ENCODE peak calls at places on chromosome 17, in nine cellular contexts. One of them, this sample, is unnamed.

GRCh38 chr17:6279659-6280058 is 155.3 kb downstream of the AIPL1 start:
- DNase-seq in GM12878: no peak
- DNase-seq in SK-N-SH: no peak
- DNase-seq in neuronal stem cell: no peak
- DNase-seq in fibroblast of lung: no peak
- DNase-seq in HCT116: peak
- DNase-seq in mesenchymal stem cell: no peak
- DNase-seq in endodermal cell: peak
- DNase-seq in SK-N-MC: no peak
- DNase-seq in this sample: peak

GRCh38 chr17:58956997-58957724 is 149.5 kb downstream of the TRIM37 start:
- DNase-seq in mesenchymal stem cell: no peak
- DNase-seq in SK-N-MC: no peak
- DNase-seq in GM12878: no peak
- DNase-seq in HCT116: peak
- DNase-seq in neuronal stem cell: no peak
- DNase-seq in SK-N-SH: no peak
- DNase-seq in endodermal cell: no peak
- DNase-seq in fibroblast of lung: peak
- DNase-seq in this sample: no peak

GRCh38 chr17:34652001-34652400 is 72.6 kb downstream of the TMEM132E start:
- DNase-seq in mesenchymal stem cell: no peak
- DNase-seq in fibroblast of lung: no peak
- DNase-seq in SK-N-MC: no peak
- DNase-seq in SK-N-SH: no peak
- DNase-seq in endodermal cell: peak
- DNase-seq in neuronal stem cell: no peak
- DNase-seq in GM12878: no peak
- DNase-seq in HCT116: no peak
- DNase-seq in this sample: no peak

GRCh38 chr17:13074026-13074425 is 56.2 kb upstream of the ELAC2 start:
- DNase-seq in endodermal cell: no peak
- DNase-seq in GM12878: no peak
- DNase-seq in SK-N-MC: no peak
- DNase-seq in neuronal stem cell: no peak
- DNase-seq in fibroblast of lung: peak
- DNase-seq in HCT116: peak
- DNase-seq in SK-N-SH: no peak
- DNase-seq in mesenchymal stem cell: peak
- DNase-seq in this sample: no peak

GRCh38 chr17:56478836-56479447 is 114.6 kb upstream of the NOG start:
- DNase-seq in mesenchymal stem cell: peak
- DNase-seq in endodermal cell: peak
- DNase-seq in SK-N-MC: no peak
- DNase-seq in SK-N-SH: peak
- DNase-seq in HCT116: peak
- DNase-seq in GM12878: no peak
- DNase-seq in neuronal stem cell: peak
- DNase-seq in fibroblast of lung: peak
- DNase-seq in this sample: peak

GRCh38 chr17:77107506-77108433 is 33.0 kb upstream of the SEC14L1 start:
- DNase-seq in endodermal cell: no peak
- DNase-seq in SK-N-SH: no peak
- DNase-seq in neuronal stem cell: no peak
- DNase-seq in SK-N-MC: no peak
- DNase-seq in fibroblast of lung: no peak
- DNase-seq in mesenchymal stem cell: peak
- DNase-seq in HCT116: no peak
- DNase-seq in GM12878: peak
- DNase-seq in this sample: no peak

GRCh38 chr17:59547131-59547915 is 18.1 kb upstream of the DHX40 start:
- DNase-seq in mesenchymal stem cell: peak
- DNase-seq in HCT116: no peak
- DNase-seq in fibroblast of lung: no peak
- DNase-seq in SK-N-SH: peak
- DNase-seq in SK-N-MC: peak
- DNase-seq in endodermal cell: no peak
- DNase-seq in neuronal stem cell: no peak
- DNase-seq in GM12878: no peak
- DNase-seq in this sample: no peak

GRCh38 chr17:35879748-35880654 is at the start of gene CCL5:
- DNase-seq in fibroblast of lung: no peak
- DNase-seq in HCT116: no peak
- DNase-seq in endodermal cell: no peak
- DNase-seq in mesenchymal stem cell: no peak
- DNase-seq in SK-N-MC: no peak
- DNase-seq in GM12878: peak
- DNase-seq in SK-N-SH: no peak
- DNase-seq in neuronal stem cell: no peak
- DNase-seq in this sample: no peak

GRCh38 chr17:57892820-57893595 is 43.2 kb upstream of the MRPS23 start:
- DNase-seq in fibroblast of lung: peak
- DNase-seq in HCT116: peak
- DNase-seq in GM12878: no peak
- DNase-seq in SK-N-MC: no peak
- DNase-seq in mesenchymal stem cell: peak
- DNase-seq in neuronal stem cell: peak
- DNase-seq in SK-N-SH: no peak
- DNase-seq in endodermal cell: peak
- DNase-seq in this sample: peak

DNA sequence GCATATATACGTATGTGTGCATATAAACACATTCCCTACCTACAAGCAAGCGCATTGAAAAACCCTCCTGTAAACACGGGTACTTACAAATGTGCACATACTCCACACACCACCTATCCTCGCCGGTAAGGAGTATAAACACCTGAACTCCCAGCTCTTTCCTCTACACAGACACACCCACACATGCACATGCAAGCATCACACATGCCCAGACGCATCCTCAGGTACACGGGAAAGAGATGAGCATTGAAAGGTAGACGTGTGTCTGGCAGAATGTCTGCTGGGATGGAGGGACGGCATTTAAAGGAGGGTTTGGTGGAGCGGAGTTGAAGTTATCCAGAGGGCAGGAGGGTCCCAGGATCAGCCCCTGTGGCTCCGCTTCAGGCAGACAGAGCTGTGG is 4.7 kb upstream of the SMTNL2 start:
- DNase-seq in SK-N-SH: no peak
- DNase-seq in SK-N-MC: no peak
- DNase-seq in HCT116: no peak
- DNase-seq in mesenchymal stem cell: no peak
- DNase-seq in GM12878: no peak
- DNase-seq in endodermal cell: no peak
- DNase-seq in fibroblast of lung: no peak
- DNase-seq in neuronal stem cell: no peak
- DNase-seq in this sample: no peak
- H3K9ac ChIP-seq in SK-N-SH: no peak
- H3K9ac ChIP-seq in SK-N-MC: no peak
- H3K9ac ChIP-seq in HCT116: no peak
- H3K9ac ChIP-seq in mesenchymal stem cell: no peak
- H3K9ac ChIP-seq in GM12878: no peak
- H3K9ac ChIP-seq in endodermal cell: no peak
- H3K9ac ChIP-seq in fibroblast of lung: no peak
- H3K9ac ChIP-seq in neuronal stem cell: peak
- H3K9ac ChIP-seq in this sample: no peak

DNA sequence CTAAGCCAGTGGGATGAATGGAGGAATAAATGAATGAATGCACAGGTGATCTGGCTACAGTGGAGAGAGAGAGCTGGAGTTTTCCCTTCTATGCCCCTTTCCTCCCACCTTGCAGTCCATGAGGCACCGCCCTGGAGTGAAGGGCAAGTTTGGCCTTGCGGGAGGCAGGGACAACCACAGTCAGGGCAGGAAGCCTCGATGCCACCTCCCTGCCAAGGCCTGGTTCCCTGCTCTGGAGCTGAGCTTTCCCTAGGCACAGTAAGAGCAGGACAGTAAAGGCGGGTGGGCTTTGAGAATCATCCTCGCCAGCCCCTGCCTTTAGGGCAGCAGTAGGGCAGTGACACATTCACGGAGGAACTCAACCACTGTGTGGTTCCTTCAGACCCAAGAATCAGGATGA is 72.6 kb downstream of the RBFOX3 start:
- DNase-seq in mesenchymal stem cell: no peak
- DNase-seq in SK-N-SH: no peak
- DNase-seq in SK-N-MC: no peak
- DNase-seq in endodermal cell: no peak
- DNase-seq in GM12878: no peak
- DNase-seq in neuronal stem cell: no peak
- DNase-seq in fibroblast of lung: no peak
- DNase-seq in HCT116: no peak
- DNase-seq in this sample: no peak
- H3K9ac ChIP-seq in mesenchymal stem cell: no peak
- H3K9ac ChIP-seq in SK-N-SH: no peak
- H3K9ac ChIP-seq in SK-N-MC: no peak
- H3K9ac ChIP-seq in endodermal cell: no peak
- H3K9ac ChIP-seq in GM12878: no peak
- H3K9ac ChIP-seq in neuronal stem cell: peak
- H3K9ac ChIP-seq in fibroblast of lung: no peak
- H3K9ac ChIP-seq in HCT116: no peak
- H3K9ac ChIP-seq in this sample: no peak

GRCh38 chr17:78268960-78269892 is 37.8 kb downstream of the TMEM235 start:
- DNase-seq in endodermal cell: peak
- DNase-seq in SK-N-SH: peak
- DNase-seq in HCT116: no peak
- DNase-seq in GM12878: no peak
- DNase-seq in SK-N-MC: peak
- DNase-seq in neuronal stem cell: no peak
- DNase-seq in mesenchymal stem cell: peak
- DNase-seq in fibroblast of lung: peak
- DNase-seq in this sample: peak
- H3K9ac ChIP-seq in endodermal cell: peak
- H3K9ac ChIP-seq in SK-N-SH: no peak
- H3K9ac ChIP-seq in HCT116: no peak
- H3K9ac ChIP-seq in GM12878: no peak
- H3K9ac ChIP-seq in SK-N-MC: peak
- H3K9ac ChIP-seq in neuronal stem cell: peak
- H3K9ac ChIP-seq in mesenchymal stem cell: no peak
- H3K9ac ChIP-seq in fibroblast of lung: no peak
- H3K9ac ChIP-seq in this sample: no peak

DNA sequence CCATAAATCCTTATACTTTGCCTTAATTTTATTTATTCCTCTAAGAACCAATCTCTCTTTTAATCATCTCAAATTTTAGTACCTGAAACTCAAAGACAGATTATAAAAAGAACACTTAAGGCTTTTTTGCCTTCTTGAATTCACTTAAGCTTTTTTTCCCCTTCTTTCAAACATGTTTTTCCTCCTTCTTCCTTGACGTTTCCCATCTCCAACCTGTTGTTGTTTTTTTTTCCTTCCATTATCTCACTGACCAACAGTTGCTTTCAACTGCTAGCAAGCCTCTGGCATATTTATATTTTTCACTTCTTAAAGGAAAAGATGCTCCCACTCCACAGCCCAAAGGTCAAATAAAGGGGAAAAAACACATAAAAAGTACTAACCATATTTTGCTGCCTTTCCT is 32.2 kb downstream of the SPOP start:
- DNase-seq in fibroblast of lung: no peak
- DNase-seq in SK-N-MC: no peak
- DNase-seq in neuronal stem cell: no peak
- DNase-seq in HCT116: no peak
- DNase-seq in SK-N-SH: no peak
- DNase-seq in mesenchymal stem cell: peak
- DNase-seq in endodermal cell: no peak
- DNase-seq in GM12878: no peak
- DNase-seq in this sample: no peak
- H3K9ac ChIP-seq in fibroblast of lung: no peak
- H3K9ac ChIP-seq in SK-N-MC: no peak
- H3K9ac ChIP-seq in neuronal stem cell: no peak
- H3K9ac ChIP-seq in HCT116: peak
- H3K9ac ChIP-seq in SK-N-SH: peak
- H3K9ac ChIP-seq in mesenchymal stem cell: peak
- H3K9ac ChIP-seq in endodermal cell: no peak
- H3K9ac ChIP-seq in GM12878: no peak
- H3K9ac ChIP-seq in this sample: no peak

GRCh38 chr17:73610331-73610911 is 33.8 kb downstream of the SDK2 start:
- DNase-seq in HCT116: no peak
- DNase-seq in mesenchymal stem cell: no peak
- DNase-seq in SK-N-SH: no peak
- DNase-seq in fibroblast of lung: no peak
- DNase-seq in GM12878: no peak
- DNase-seq in SK-N-MC: no peak
- DNase-seq in neuronal stem cell: no peak
- DNase-seq in endodermal cell: no peak
- DNase-seq in this sample: no peak
- H3K9ac ChIP-seq in HCT116: no peak
- H3K9ac ChIP-seq in mesenchymal stem cell: no peak
- H3K9ac ChIP-seq in SK-N-SH: no peak
- H3K9ac ChIP-seq in fibroblast of lung: no peak
- H3K9ac ChIP-seq in GM12878: no peak
- H3K9ac ChIP-seq in SK-N-MC: no peak
- H3K9ac ChIP-seq in neuronal stem cell: peak
- H3K9ac ChIP-seq in endodermal cell: no peak
- H3K9ac ChIP-seq in this sample: no peak

This sample was measured in neural progenitor cell.